ENCODE peak calls at places on chromosome 4, in six cellular contexts. One of them, this sample, is unnamed.

GRCh38 chr4:137310593-137311490 is 221.5 kb downstream of the PCDH18 start:
- DNase-seq in adipocyte: peak; percentile 92
- DNase-seq in transverse colon: no peak
- DNase-seq in body of pancreas: no peak
- DNase-seq in fibroblast of lung: peak; percentile 89
- DNase-seq in GM23248: peak; percentile 85
- DNase-seq in this sample: no peak

GRCh38 chr4:4852591-4853362 is 6.7 kb upstream of the MSX1 start:
- DNase-seq in adipocyte: peak; percentile 54
- DNase-seq in transverse colon: no peak
- DNase-seq in body of pancreas: peak; percentile 30
- DNase-seq in fibroblast of lung: peak; percentile 38
- DNase-seq in GM23248: peak; percentile 95
- DNase-seq in this sample: no peak

GRCh38 chr4:21678711-21679110 is 269.9 kb downstream of the KCNIP4 start:
- DNase-seq in adipocyte: no peak
- DNase-seq in transverse colon: no peak
- DNase-seq in body of pancreas: no peak
- DNase-seq in fibroblast of lung: no peak
- DNase-seq in GM23248: peak; percentile 26
- DNase-seq in this sample: no peak

GRCh38 chr4:1767770-1768366 is 25.2 kb upstream of the FGFR3 start:
- DNase-seq in adipocyte: peak; percentile 57
- DNase-seq in transverse colon: peak; percentile 45
- DNase-seq in body of pancreas: peak; percentile 60
- DNase-seq in fibroblast of lung: peak; percentile 22
- DNase-seq in GM23248: peak; percentile 71
- DNase-seq in this sample: no peak

GRCh38 chr4:148311493-148311892 is 130.7 kb downstream of the NR3C2 start:
- DNase-seq in adipocyte: no peak
- DNase-seq in transverse colon: no peak
- DNase-seq in body of pancreas: no peak
- DNase-seq in fibroblast of lung: no peak
- DNase-seq in GM23248: no peak
- DNase-seq in this sample: no peak

GRCh38 chr4:123840232-123840631 is 443.6 kb downstream of the SPRY1 start:
- DNase-seq in adipocyte: no peak
- DNase-seq in transverse colon: no peak
- DNase-seq in body of pancreas: no peak
- DNase-seq in fibroblast of lung: peak; percentile 23
- DNase-seq in GM23248: no peak
- DNase-seq in this sample: no peak

GRCh38 chr4:11914406-11914805 is 485.7 kb upstream of the HS3ST1 start:
- DNase-seq in adipocyte: no peak
- DNase-seq in transverse colon: no peak
- DNase-seq in body of pancreas: no peak
- DNase-seq in fibroblast of lung: no peak
- DNase-seq in GM23248: no peak
- DNase-seq in this sample: peak; percentile 11

GRCh38 chr4:99323761-99324160 is 2.6 kb upstream of the ADH1B start:
- DNase-seq in adipocyte: peak; percentile 87
- DNase-seq in transverse colon: no peak
- DNase-seq in body of pancreas: peak; percentile 46
- DNase-seq in fibroblast of lung: peak; percentile 98
- DNase-seq in GM23248: peak; percentile 66
- DNase-seq in this sample: no peak

GRCh38 chr4:152956650-152957436 is 20.7 kb downstream of the FHDC1 start:
- DNase-seq in adipocyte: peak; percentile 80
- DNase-seq in transverse colon: peak; percentile 65
- DNase-seq in body of pancreas: no peak
- DNase-seq in fibroblast of lung: peak; percentile 65
- DNase-seq in GM23248: no peak
- DNase-seq in this sample: no peak

GRCh38 chr4:33060873-33061542 is 2340.8 kb downstream of the PCDH7 start:
- DNase-seq in adipocyte: peak; percentile 80
- DNase-seq in transverse colon: peak; percentile 24
- DNase-seq in body of pancreas: peak; percentile 12
- DNase-seq in fibroblast of lung: peak; percentile 67
- DNase-seq in GM23248: peak; percentile 74
- DNase-seq in this sample: peak; percentile 39

DNA sequence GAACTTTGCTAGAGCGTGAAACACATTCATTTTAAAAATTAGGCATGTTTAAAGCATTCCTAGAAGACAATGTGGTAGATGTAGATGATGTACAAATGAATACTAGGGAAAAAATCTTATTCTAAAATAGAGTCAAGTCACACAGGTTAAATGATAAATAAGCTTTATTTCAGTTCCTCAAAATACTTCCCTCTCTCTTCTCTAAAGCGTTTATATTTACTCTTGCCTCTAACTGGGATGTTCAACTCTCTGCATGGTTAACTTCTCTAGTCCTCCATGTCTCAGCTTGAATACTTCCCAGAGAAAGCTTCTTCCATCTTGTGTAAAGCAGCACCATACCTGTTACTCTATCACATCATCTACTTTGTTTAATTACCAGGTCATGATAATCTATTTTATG is 30.9 kb upstream of the GLRA3 start:
- DNase-seq in adipocyte: no peak
- DNase-seq in transverse colon: no peak
- DNase-seq in body of pancreas: no peak
- DNase-seq in fibroblast of lung: no peak
- DNase-seq in GM23248: no peak
- DNase-seq in this sample: no peak
- H3K9me3 ChIP-seq in adipocyte: no peaks in the 10 kb centered on the region
- H3K9me3 ChIP-seq in transverse colon: no peaks in the 10 kb centered on the region
- H3K9me3 ChIP-seq in body of pancreas: no peaks in the 10 kb centered on the region
- H3K9me3 ChIP-seq in fibroblast of lung: no peaks in the 10 kb centered on the region
- H3K9me3 ChIP-seq in GM23248: no peaks in the 10 kb centered on the region
- H3K9me3 ChIP-seq in this sample: no peaks in the 10 kb centered on the region

GRCh38 chr4:145502809-145503208 is 21.2 kb downstream of the SMAD1 start:
- DNase-seq in adipocyte: no peak
- DNase-seq in transverse colon: no peak
- DNase-seq in body of pancreas: no peak
- DNase-seq in fibroblast of lung: no peak
- DNase-seq in GM23248: no peak
- DNase-seq in this sample: no peak
- H3K4me3 ChIP-seq in adipocyte: no peak overlapping the region
- H3K4me3 ChIP-seq in transverse colon: no peak overlapping the region
- H3K4me3 ChIP-seq in body of pancreas: no peak overlapping the region
- H3K4me3 ChIP-seq in fibroblast of lung: no peak overlapping the region
- H3K4me3 ChIP-seq in GM23248: no peak overlapping the region
- H3K4me3 ChIP-seq in this sample: no peak overlapping the region

DNA sequence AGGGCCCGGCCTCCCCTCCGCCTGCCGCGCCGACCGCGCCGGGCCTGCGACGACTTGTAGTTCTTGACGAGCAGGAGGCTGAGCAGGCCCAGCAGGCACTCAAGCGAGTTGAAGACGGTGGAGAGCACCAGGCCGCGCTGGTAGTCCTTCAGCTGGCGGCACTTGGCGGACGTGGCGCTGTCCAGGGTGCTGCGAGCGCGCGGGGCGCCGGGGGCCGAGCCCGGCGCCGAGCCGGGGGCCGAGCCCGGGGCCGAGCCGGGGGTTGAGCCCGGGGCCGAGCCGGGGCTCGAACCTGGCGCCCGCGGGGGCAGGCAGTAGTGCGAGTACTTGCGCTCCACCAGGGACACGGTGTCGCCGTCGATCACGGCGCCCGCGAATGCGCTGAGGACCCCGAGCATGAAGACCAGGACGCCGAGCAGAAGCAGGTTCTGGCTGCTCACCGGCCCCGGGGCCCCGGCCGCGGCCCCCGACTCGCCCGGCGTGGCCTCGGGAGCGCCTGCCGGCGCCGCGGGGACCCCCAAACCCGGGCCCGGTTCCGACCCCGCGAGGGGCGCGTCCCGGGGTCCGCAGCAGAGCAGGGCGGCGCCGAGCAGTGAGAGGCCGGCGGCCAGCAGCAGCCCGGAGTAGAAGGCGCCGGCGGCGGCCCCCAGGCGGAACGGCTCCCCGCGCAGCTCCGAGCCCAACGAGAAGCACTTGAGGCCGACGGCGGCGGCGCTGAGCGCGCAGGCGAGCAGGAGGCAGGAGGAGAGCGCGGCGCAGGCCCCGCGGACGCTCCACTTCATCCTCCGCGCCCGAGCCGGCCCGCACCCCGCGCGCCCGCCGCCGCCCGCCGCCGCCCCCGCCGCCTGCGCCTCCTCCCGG is 584 bp downstream of the TMEM271 start:
- DNase-seq in adipocyte: peak; percentile 42
- DNase-seq in transverse colon: no peak
- DNase-seq in body of pancreas: peak; percentile 33
- DNase-seq in fibroblast of lung: peak; percentile 65
- DNase-seq in GM23248: peak; percentile 74
- DNase-seq in this sample: no peak
- H3K9me3 ChIP-seq in adipocyte: no peaks in the 10 kb centered on the region
- H3K9me3 ChIP-seq in transverse colon: no peaks in the 10 kb centered on the region
- H3K9me3 ChIP-seq in body of pancreas: no peaks in the 10 kb centered on the region
- H3K9me3 ChIP-seq in fibroblast of lung: no peaks in the 10 kb centered on the region
- H3K9me3 ChIP-seq in GM23248: no peaks in the 10 kb centered on the region
- H3K9me3 ChIP-seq in this sample: no peaks in the 10 kb centered on the region

GRCh38 chr4:185654311-185654710 is 119.0 kb upstream of the PDLIM3 start:
- DNase-seq in adipocyte: no peak
- DNase-seq in transverse colon: no peak
- DNase-seq in body of pancreas: no peak
- DNase-seq in fibroblast of lung: no peak
- DNase-seq in GM23248: no peak
- DNase-seq in this sample: no peak

GRCh38 chr4:185656467-185656890 is 121.2 kb upstream of the PDLIM3 start:
- DNase-seq in adipocyte: peak; percentile 74
- DNase-seq in transverse colon: peak; percentile 25
- DNase-seq in body of pancreas: peak; percentile 63
- DNase-seq in fibroblast of lung: peak; percentile 54
- DNase-seq in GM23248: peak; percentile 59
- DNase-seq in this sample: no peak

GRCh38 chr4:185657699-185658098 is 122.4 kb upstream of the PDLIM3 start:
- DNase-seq in adipocyte: no peak
- DNase-seq in transverse colon: no peak
- DNase-seq in body of pancreas: no peak
- DNase-seq in fibroblast of lung: no peak
- DNase-seq in GM23248: no peak
- DNase-seq in this sample: no peak

GRCh38 chr4:185657191-185657590 is 121.9 kb upstream of the PDLIM3 start:
- DNase-seq in adipocyte: no peak
- DNase-seq in transverse colon: no peak
- DNase-seq in body of pancreas: no peak
- DNase-seq in fibroblast of lung: no peak
- DNase-seq in GM23248: no peak
- DNase-seq in this sample: no peak

DNA sequence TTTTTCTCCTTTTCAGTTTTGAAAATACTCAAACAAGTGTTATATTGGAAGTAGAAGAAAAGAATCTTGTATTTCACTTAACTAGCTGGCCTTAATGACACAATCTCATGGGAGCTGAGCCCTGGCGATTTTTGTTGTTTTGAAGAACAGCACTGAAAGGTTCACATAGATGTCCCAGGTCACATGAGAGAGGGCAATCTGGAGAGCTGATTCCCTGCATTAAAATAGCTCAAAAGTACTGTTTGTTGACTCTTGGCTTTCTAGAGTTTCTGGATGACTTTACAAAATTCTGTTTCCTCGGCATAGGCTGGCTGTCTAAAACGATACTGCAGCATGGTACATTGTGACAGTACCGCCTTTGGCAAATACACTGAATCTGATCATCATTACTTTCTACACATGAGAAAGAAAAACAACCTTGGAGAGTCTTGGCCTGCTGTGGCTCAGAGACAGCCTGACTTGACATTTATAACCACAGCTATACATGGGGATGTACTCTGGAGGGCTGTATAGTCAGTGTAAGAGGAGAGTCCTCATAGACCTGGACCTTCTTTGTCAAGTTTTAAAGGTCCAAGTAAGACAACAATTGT is 119.8 kb upstream of the PDLIM3 start:
- DNase-seq in adipocyte: no peak
- DNase-seq in transverse colon: no peak
- DNase-seq in body of pancreas: no peak
- DNase-seq in fibroblast of lung: no peak
- DNase-seq in GM23248: no peak
- DNase-seq in this sample: no peak
- H3K4me3 ChIP-seq in adipocyte: peak overlapping the region; percentile 70
- H3K4me3 ChIP-seq in transverse colon: peak overlapping the region; percentile 30
- H3K4me3 ChIP-seq in body of pancreas: no peak overlapping the region
- H3K4me3 ChIP-seq in fibroblast of lung: no peak overlapping the region
- H3K4me3 ChIP-seq in GM23248: no peak overlapping the region
- H3K4me3 ChIP-seq in this sample: no peak overlapping the region

DNA sequence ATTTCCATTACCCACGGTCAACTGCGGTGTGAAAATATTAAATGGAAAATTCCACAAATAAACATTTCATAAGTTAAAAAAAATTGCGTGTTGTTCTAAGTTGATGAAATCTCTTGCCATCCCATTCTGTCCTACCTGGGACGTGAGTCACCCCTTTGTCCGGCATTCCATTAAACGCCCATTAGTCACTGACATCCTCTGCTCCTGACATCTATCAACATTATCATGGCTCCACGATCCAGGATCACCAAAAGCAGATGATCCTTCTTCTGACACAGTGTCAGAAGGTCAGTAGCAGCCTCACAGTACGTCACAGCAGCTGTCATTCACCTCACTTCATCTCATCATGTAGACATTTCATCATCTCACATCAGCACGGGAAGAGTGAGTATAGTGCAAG is 125.7 kb downstream of the ZNF827 start:
- DNase-seq in adipocyte: no peak
- DNase-seq in transverse colon: no peak
- DNase-seq in body of pancreas: no peak
- DNase-seq in fibroblast of lung: no peak
- DNase-seq in GM23248: no peak
- DNase-seq in this sample: no peak
- H3K9me3 ChIP-seq in adipocyte: peaks cover 10% of the 10 kb centered on the region
- H3K9me3 ChIP-seq in transverse colon: no peaks in the 10 kb centered on the region
- H3K9me3 ChIP-seq in body of pancreas: no peaks in the 10 kb centered on the region
- H3K9me3 ChIP-seq in fibroblast of lung: no peaks in the 10 kb centered on the region
- H3K9me3 ChIP-seq in GM23248: no peaks in the 10 kb centered on the region
- H3K9me3 ChIP-seq in this sample: no peaks in the 10 kb centered on the region

This sample was measured in iPS DF 6.9.